ENCODE peak calls at places on chromosome 1, in four cellular contexts. K is GM18507, C is anterior cingulate cortex, R is tibial artery. Z is an unnamed sample.

GRCh38 chr1:156146749-156147405 is 6.5 kb upstream of the SEMA4A start:
- DNase-seq in C (peak; percentile 29), R (no peak), K (no peak), Z (no peak)

GRCh38 chr1:204254031-204254661 is 40.4 kb upstream of the GOLT1A start:
- DNase-seq in C (no peak), R (peak; percentile 92), K (no peak), Z (no peak)

GRCh38 chr1:21532992-21533534 is 23.8 kb downstream of the ALPL start:
- DNase-seq in K (no peak), C (no peak), R (no peak), Z (no peak)

GRCh38 chr1:245380790-245381535 is 226.2 kb downstream of the KIF26B start:
- DNase-seq in C (no peak), K (no peak), R (no peak), Z (peak; percentile 24)

GRCh38 chr1:183227382-183227781 is 41.3 kb downstream of the LAMC2 start:
- DNase-seq in C (no peak), R (no peak), K (no peak), Z (no peak)

GRCh38 chr1:227782226-227782625 is 33.2 kb upstream of the PRSS38 start:
- DNase-seq in K (no peak), R (no peak), C (no peak), Z (no peak)

GRCh38 chr1:113178106-113178505 is 105.1 kb downstream of the LRIG2 start:
- DNase-seq in C (no peak), K (no peak), R (no peak), Z (no peak)

GRCh38 chr1:225820522-225821120 is 10.7 kb downstream of the EPHX1 start:
- DNase-seq in C (no peak), K (no peak), R (no peak), Z (no peak)

GRCh38 chr1:246769306-246769705 is 45.1 kb downstream of the SCCPDH start:
- DNase-seq in K (no peak), C (no peak), R (peak; percentile 74), Z (no peak)

GRCh38 chr1:45355683-45356082 is 15.4 kb upstream of the MUTYH start:
- DNase-seq in R (no peak), C (no peak), K (no peak), Z (no peak)

GRCh38 chr1:11704691-11705475 is 13.4 kb downstream of the DRAXIN start:
- DNase-seq in R (no peak), K (no peak), C (no peak), Z (no peak)

GRCh38 chr1:201142011-201142853 is 12.0 kb downstream of the TMEM9 start:
- DNase-seq in R (peak; percentile 55), K (no peak), C (no peak), Z (no peak)

GRCh38 chr1:11680270-11681070 is 478 bp downstream of the MAD2L2 start:
- DNase-seq in K (no peak), R (no peak), C (no peak), Z (peak; percentile 33)

GRCh38 chr1:116982319-116983004 is 19.1 kb upstream of the CD101 start:
- DNase-seq in K (no peak), C (no peak), R (no peak), Z (no peak)

GRCh38 chr1:184017226-184017787 is 20.2 kb downstream of the COLGALT2 start:
- DNase-seq in C (no peak), K (no peak), R (no peak), Z (no peak)

GRCh38 chr1:182611787-182612186 is 7.6 kb upstream of the RGS16 start:
- DNase-seq in R (no peak), C (no peak), K (no peak), Z (peak; percentile 49)

GRCh38 chr1:222454782-222455181 is 93.1 kb downstream of the HHIPL2 start:
- DNase-seq in C (no peak), K (no peak), R (no peak), Z (no peak)

GRCh38 chr1:193019442-193020026 is 39.6 kb downstream of the UCHL5 start:
- DNase-seq in R (no peak), K (no peak), C (no peak), Z (no peak)

GRCh38 chr1:115828101-115829022 is 12.6 kb downstream of the NHLH2 start:
- DNase-seq in R (no peak), C (no peak), K (no peak), Z (no peak)

GRCh38 chr1:118185083-118185899 is at the start of gene SPAG17:
- DNase-seq in K (no peak), C (no peak), R (peak; percentile 41), Z (no peak)

GRCh38 chr1:229059671-229060079 is 211.2 kb upstream of the RAB4A start:
- DNase-seq in R (peak; percentile 57), C (no peak), K (no peak), Z (no peak)

GRCh38 chr1:214764502-214764901 is 161.5 kb downstream of the CENPF start:
- DNase-seq in R (no peak), K (no peak), C (no peak), Z (no peak)

GRCh38 chr1:10651793-10652192 is 144.7 kb downstream of the CASZ1 start:
- DNase-seq in R (no peak), C (no peak), K (no peak), Z (no peak)

GRCh38 chr1:218486108-218486507 is 141.0 kb downstream of the TGFB2 start:
- DNase-seq in K (no peak), R (no peak), C (no peak), Z (no peak)

GRCh38 chr1:199733125-199733524 is 294.4 kb upstream of the NR5A2 start:
- DNase-seq in C (no peak), K (no peak), R (no peak), Z (no peak)

GRCh38 chr1:233105225-233105624 is 154.8 kb downstream of the NTPCR start:
- DNase-seq in R (no peak), C (no peak), K (no peak), Z (no peak)

GRCh38 chr1:26016258-26016943 is 5.2 kb upstream of the EXTL1 start:
- DNase-seq in R (no peak), C (no peak), K (no peak), Z (no peak)

GRCh38 chr1:83996175-83996574 is 2.8 kb downstream of the TTLL7 start:
- DNase-seq in C (no peak), K (no peak), R (no peak), Z (no peak)

GRCh38 chr1:44049839-44050238 is 18.6 kb upstream of the SLC6A9 start:
- DNase-seq in C (no peak), R (no peak), K (no peak), Z (no peak)

GRCh38 chr1:33260435-33260980 is 4.2 kb downstream of the ZNF362 start:
- DNase-seq in K (no peak), C (no peak), R (no peak), Z (no peak)

GRCh38 chr1:170707959-170708666 is 44.2 kb downstream of the PRRX1 start:
- DNase-seq in K (no peak), R (peak; percentile 31), C (no peak), Z (no peak)

GRCh38 chr1:201895913-201896807 is 7.5 kb downstream of the SHISA4 start:
- DNase-seq in R (peak; percentile 92), K (peak; percentile 68), C (peak; percentile 63), Z (peak; percentile 89)